ENCODE peak calls at places on chromosomes 11 and 22, in four cellular contexts. One of them, this sample, is unnamed.

GRCh38 chr11:11842426-11843008 is 745 bp downstream of the USP47 start:
- DNase-seq in heart left ventricle: peak; percentile 62
- DNase-seq in SJCRH30: peak; percentile 79
- DNase-seq in Right ventricle myocardium inferior: peak; percentile 70
- DNase-seq in this sample: peak; percentile 58

GRCh38 chr11:78044706-78045105 is 19.0 kb upstream of the THRSP start:
- DNase-seq in SJCRH30: no peak
- DNase-seq in Right ventricle myocardium inferior: no peak
- DNase-seq in heart left ventricle: no peak
- DNase-seq in this sample: no peak

GRCh38 chr11:35823742-35824298 is 120.0 kb upstream of the LDLRAD3 start:
- DNase-seq in Right ventricle myocardium inferior: no peak
- DNase-seq in SJCRH30: no peak
- DNase-seq in heart left ventricle: no peak
- DNase-seq in this sample: no peak

GRCh38 chr11:17489729-17490128 is 13.1 kb upstream of the ABCC8 start:
- DNase-seq in SJCRH30: no peak
- DNase-seq in Right ventricle myocardium inferior: no peak
- DNase-seq in heart left ventricle: no peak
- DNase-seq in this sample: no peak

GRCh38 chr22:46923394-46923793 is 160.9 kb downstream of the TBC1D22A start:
- DNase-seq in Right ventricle myocardium inferior: peak; percentile 46
- DNase-seq in SJCRH30: no peak
- DNase-seq in heart left ventricle: no peak
- DNase-seq in this sample: no peak

GRCh38 chr22:41343300-41343699 is 38.4 kb upstream of the TEF start:
- DNase-seq in Right ventricle myocardium inferior: no peak
- DNase-seq in heart left ventricle: no peak
- DNase-seq in SJCRH30: no peak
- DNase-seq in this sample: no peak

GRCh38 chr11:47863189-47863892 is 15.2 kb upstream of the NUP160 start:
- DNase-seq in heart left ventricle: no peak
- DNase-seq in SJCRH30: no peak
- DNase-seq in Right ventricle myocardium inferior: no peak
- DNase-seq in this sample: no peak

GRCh38 chr22:38618682-38619081 is 37.5 kb downstream of the FAM227A start:
- DNase-seq in Right ventricle myocardium inferior: no peak
- DNase-seq in SJCRH30: no peak
- DNase-seq in heart left ventricle: no peak
- DNase-seq in this sample: no peak

GRCh38 chr11:126423154-126423553 is 67.7 kb downstream of the ST3GAL4 start:
- DNase-seq in Right ventricle myocardium inferior: no peak
- DNase-seq in SJCRH30: no peak
- DNase-seq in heart left ventricle: no peak
- DNase-seq in this sample: peak; percentile 10

GRCh38 chr11:62981743-62982142 is 3.0 kb downstream of the SLC22A6 start:
- DNase-seq in Right ventricle myocardium inferior: no peak
- DNase-seq in SJCRH30: no peak
- DNase-seq in heart left ventricle: no peak
- DNase-seq in this sample: no peak

GRCh38 chr11:6646040-6646439 is 9.6 kb downstream of the DCHS1 start:
- DNase-seq in SJCRH30: peak; percentile 34
- DNase-seq in Right ventricle myocardium inferior: peak; percentile 89
- DNase-seq in heart left ventricle: peak; percentile 88
- DNase-seq in this sample: peak; percentile 89

GRCh38 chr11:125093502-125093901 is 17.9 kb downstream of the TMEM218 start:
- DNase-seq in Right ventricle myocardium inferior: no peak
- DNase-seq in SJCRH30: no peak
- DNase-seq in heart left ventricle: no peak
- DNase-seq in this sample: no peak

GRCh38 chr11:2376751-2377451 is at the start of gene CD81:
- DNase-seq in heart left ventricle: no peak
- DNase-seq in Right ventricle myocardium inferior: peak; percentile 76
- DNase-seq in SJCRH30: no peak
- DNase-seq in this sample: peak; percentile 77

GRCh38 chr11:19868281-19868821 is 155.7 kb downstream of the NAV2 start:
- DNase-seq in heart left ventricle: peak; percentile 81
- DNase-seq in Right ventricle myocardium inferior: no peak
- DNase-seq in SJCRH30: peak; percentile 94
- DNase-seq in this sample: peak; percentile 37

GRCh38 chr22:36116127-36116526 is 44.4 kb downstream of the APOL3 start:
- DNase-seq in Right ventricle myocardium inferior: no peak
- DNase-seq in SJCRH30: no peak
- DNase-seq in heart left ventricle: no peak
- DNase-seq in this sample: no peak

GRCh38 chr22:23884133-23884532 is 10.1 kb upstream of the MIF start:
- DNase-seq in Right ventricle myocardium inferior: no peak
- DNase-seq in heart left ventricle: no peak
- DNase-seq in SJCRH30: no peak
- DNase-seq in this sample: no peak

GRCh38 chr11:20163778-20164133 is 3.5 kb upstream of the DBX1 start:
- DNase-seq in SJCRH30: no peak
- DNase-seq in Right ventricle myocardium inferior: no peak
- DNase-seq in heart left ventricle: no peak
- DNase-seq in this sample: no peak

GRCh38 chr22:23282089-23282501 is 101.8 kb downstream of the BCR start:
- DNase-seq in Right ventricle myocardium inferior: no peak
- DNase-seq in SJCRH30: no peak
- DNase-seq in heart left ventricle: peak; percentile 85
- DNase-seq in this sample: peak; percentile 70

GRCh38 chr11:33375688-33376311 is 118.6 kb downstream of the HIPK3 start:
- DNase-seq in heart left ventricle: no peak
- DNase-seq in Right ventricle myocardium inferior: no peak
- DNase-seq in SJCRH30: peak; percentile 53
- DNase-seq in this sample: peak; percentile 28

GRCh38 chr22:41308544-41308947 is 7.2 kb downstream of the ZC3H7B start:
- DNase-seq in SJCRH30: no peak
- DNase-seq in heart left ventricle: no peak
- DNase-seq in Right ventricle myocardium inferior: no peak
- DNase-seq in this sample: peak; percentile 37

This sample was measured in left ventricle myocardium superior.